ENCODE peak calls at places on chromosome 19, in six cellular contexts. U is stomach, L is GM12892, N is HCT116, W is H1, B is suprapubic skin. D is an unnamed sample.

GRCh38 chr19:38388310-38389100 is at the start of gene SPRED3:
- DNase-seq in L (no peak), B (peak), W (peak), N (no peak), U (peak), D (peak)

GRCh38 chr19:56966225-56966696 is 125.7 kb upstream of the PEG3 start:
- DNase-seq in N (no peak), L (no peak), W (no peak), B (no peak), U (no peak), D (peak)

GRCh38 chr19:12801466-12802266 is at the start of the genes PRDX2 and THSD8:
- DNase-seq in B (peak), W (peak), L (peak), N (no peak), U (peak), D (peak)

GRCh38 chr19:40191836-40192646 is 815 bp downstream of the MAP3K10 start:
- DNase-seq in N (no peak), B (peak), L (no peak), U (no peak), W (peak), D (peak)

GRCh38 chr19:13099073-13099999 is 3.3 kb downstream of the LYL1 start:
- DNase-seq in B (no peak), U (peak), L (peak), N (no peak), W (peak), D (peak)

GRCh38 chr19:9953802-9954542 is 17.7 kb upstream of the OLFM2 start:
- DNase-seq in N (no peak), B (no peak), U (no peak), L (no peak), W (no peak), D (no peak)

GRCh38 chr19:10593820-10594637 is 6.9 kb upstream of the AP1M2 start:
- DNase-seq in U (no peak), B (peak), W (no peak), N (no peak), L (no peak), D (no peak)

GRCh38 chr19:46067691-46068090 is 26.9 kb upstream of the IGFL4 start:
- DNase-seq in W (no peak), N (no peak), U (no peak), L (no peak), B (no peak), D (no peak)

GRCh38 chr19:1251503-1252220 is 3.3 kb downstream of the MIDN start:
- DNase-seq in L (no peak), U (no peak), W (no peak), N (no peak), B (peak), D (peak)

GRCh38 chr19:1252818-1253513 is 4.6 kb downstream of the MIDN start:
- DNase-seq in W (no peak), L (no peak), N (no peak), B (peak), U (peak), D (peak)

GRCh38 chr19:1251233-1251502 is 2.8 kb downstream of the MIDN start:
- DNase-seq in L (no peak), B (no peak), W (no peak), U (peak), N (no peak), D (no peak)

GRCh38 chr19:1253514-1254080 is 5.2 kb downstream of the MIDN start:
- DNase-seq in N (no peak), B (peak), W (no peak), U (no peak), L (no peak), D (peak)

DNA sequence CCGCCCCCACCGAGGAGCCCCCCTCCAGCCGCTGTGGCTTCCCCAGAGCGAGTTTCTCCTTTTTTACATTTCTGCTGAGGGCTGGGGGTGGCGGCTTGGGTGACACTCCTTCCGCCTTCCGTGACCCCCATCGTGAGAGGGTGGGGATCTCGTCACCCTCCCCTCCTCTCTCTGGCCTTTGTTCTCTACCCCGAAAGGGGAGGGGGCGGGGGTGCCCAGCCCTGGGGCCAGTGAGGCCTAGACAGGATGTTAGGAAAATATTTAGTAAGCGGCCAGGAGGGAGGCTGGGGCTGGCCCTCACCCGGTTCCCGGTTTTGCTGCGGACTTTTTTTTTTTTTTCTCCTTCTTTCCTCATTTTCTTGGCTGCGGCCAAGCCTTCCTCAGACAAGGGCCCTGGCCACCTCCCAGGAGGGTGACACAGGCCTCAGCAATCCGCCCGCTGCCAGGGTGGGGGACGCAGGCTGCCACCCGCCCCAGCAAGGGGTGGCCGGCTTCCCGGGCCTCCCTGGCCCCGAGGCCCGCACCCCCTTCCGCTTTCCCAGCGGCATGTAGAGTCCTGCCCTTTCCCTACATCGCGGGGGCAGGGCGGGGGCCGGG is 3.9 kb downstream of the MIDN start:
- DNase-seq in L (no peak), N (no peak), W (no peak), U (peak), B (peak), D (peak)
- TF ChIP-seq POLR2AphosphoS5 in L (no peak), N (peak), W (no peak), U (no peak), B (peak), D (peak)

GRCh38 chr19:51904331-51905165 is at the start of gene ZNF649:
- DNase-seq in L (peak), B (peak), U (peak), N (peak), W (peak), D (peak)
- TF ChIP-seq POLR2A in L (peak), B (no peak), U (no peak), N (no peak), W (peak), D (no peak)

GRCh38 chr19:54147676-54148075 is 10.1 kb downstream of the CNOT3 start:
- DNase-seq in N (no peak), U (no peak), W (no peak), L (no peak), B (no peak), D (no peak)

GRCh38 chr19:54151362-54152035 is 8.0 kb downstream of the LENG1 start:
- DNase-seq in L (no peak), B (no peak), U (no peak), W (no peak), N (no peak), D (no peak)

GRCh38 chr19:54152267-54152666 is 7.3 kb downstream of the LENG1 start:
- DNase-seq in W (no peak), L (no peak), N (no peak), U (no peak), B (no peak), D (no peak)

GRCh38 chr19:54148158-54148557 is 10.6 kb downstream of the CNOT3 start:
- DNase-seq in B (no peak), L (no peak), U (no peak), W (no peak), N (no peak), D (no peak)

DNA sequence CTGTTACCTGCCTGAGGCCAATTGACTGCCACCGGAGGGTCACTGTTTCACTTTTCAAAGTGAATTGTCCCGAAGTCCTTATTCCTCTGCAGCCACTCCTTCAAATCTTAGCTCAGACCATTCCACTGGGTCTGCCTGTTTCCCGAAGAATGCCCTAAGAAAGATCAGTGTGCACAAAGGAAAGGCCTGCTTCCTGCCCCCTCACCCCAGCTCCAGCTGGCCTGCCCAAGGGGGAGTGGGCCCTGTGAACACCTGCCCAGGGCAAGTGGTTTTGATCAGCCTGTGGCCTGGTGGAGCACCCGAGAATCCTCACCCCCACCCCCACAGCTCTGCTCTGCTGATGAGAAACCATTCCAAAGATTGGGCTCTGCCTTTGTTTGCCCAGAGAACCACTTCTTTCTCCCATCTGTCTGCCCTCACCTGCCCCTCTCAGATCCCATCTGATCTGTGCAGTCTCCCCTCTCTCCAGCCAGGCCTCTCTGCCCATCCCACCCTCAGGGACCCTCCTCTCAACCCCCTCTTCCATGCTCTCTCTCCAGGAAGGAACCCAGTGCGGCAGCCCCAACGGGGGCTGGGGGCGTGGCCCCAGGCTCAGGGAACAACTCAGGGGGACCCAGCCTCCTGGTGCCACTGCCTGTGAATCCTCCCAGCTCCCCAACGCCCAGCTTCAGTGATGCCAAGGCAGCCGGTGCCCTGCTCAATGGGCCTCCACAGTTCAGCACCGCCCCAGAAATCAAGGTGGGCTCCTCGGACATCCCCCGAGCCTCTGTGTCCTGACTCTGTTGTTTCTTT is 10.3 kb downstream of the LENG1 start:
- DNase-seq in N (no peak), W (no peak), L (no peak), U (no peak), B (no peak), D (no peak)
- TF ChIP-seq POLR2AphosphoS5 in N (no peak), W (no peak), L (no peak), U (no peak), B (no peak), D (no peak)

GRCh38 chr19:16157601-16158000 is 14.1 kb downstream of the HSH2D start:
- DNase-seq in W (no peak), N (no peak), L (no peak), U (no peak), B (no peak), D (no peak)

GRCh38 chr19:16155128-16155527 is 11.6 kb downstream of the HSH2D start:
- DNase-seq in N (no peak), W (no peak), L (no peak), B (no peak), U (no peak), D (no peak)

GRCh38 chr19:16156904-16157303 is 13.4 kb downstream of the HSH2D start:
- DNase-seq in W (no peak), U (no peak), L (no peak), N (no peak), B (no peak), D (no peak)

GRCh38 chr19:16153582-16154336 is 10.3 kb downstream of the HSH2D start:
- DNase-seq in W (no peak), L (no peak), U (no peak), B (no peak), N (peak), D (no peak)

GRCh38 chr19:16154557-16154956 is 11.1 kb downstream of the HSH2D start:
- DNase-seq in B (no peak), U (no peak), W (no peak), L (no peak), N (no peak), D (no peak)
- TF ChIP-seq POLR2A in B (no peak), U (no peak), W (no peak), L (no peak), N (no peak), D (no peak)

D was measured in upper lobe of left lung.